ENCODE peak calls at places on chromosome 11, in nine cellular contexts. One of them, this sample, is unnamed.

GRCh38 chr11:33194455-33194854 is 33.2 kb upstream of the CSTF3 start:
- DNase-seq in SK-N-MC: no peak
- DNase-seq in body of pancreas: no peak
- DNase-seq in CD4-positive, alpha-beta T cell: no peak
- DNase-seq in left ventricle myocardium inferior: no peak
- DNase-seq in brain microvascular endothelial cell: no peak
- DNase-seq in RWPE1: no peak
- DNase-seq in lower lobe of right lung: no peak
- DNase-seq in kidney: no peak
- DNase-seq in this sample: no peak

GRCh38 chr11:86383314-86383713 is 8.6 kb downstream of the CCDC81 start:
- DNase-seq in CD4-positive, alpha-beta T cell: no peak
- DNase-seq in left ventricle myocardium inferior: no peak
- DNase-seq in SK-N-MC: no peak
- DNase-seq in RWPE1: no peak
- DNase-seq in kidney: no peak
- DNase-seq in brain microvascular endothelial cell: no peak
- DNase-seq in body of pancreas: no peak
- DNase-seq in lower lobe of right lung: no peak
- DNase-seq in this sample: no peak

GRCh38 chr11:85845052-85845631 is 10.0 kb upstream of the CCDC83 start:
- DNase-seq in SK-N-MC: no peak
- DNase-seq in lower lobe of right lung: no peak
- DNase-seq in body of pancreas: no peak
- DNase-seq in brain microvascular endothelial cell: no peak
- DNase-seq in kidney: no peak
- DNase-seq in CD4-positive, alpha-beta T cell: no peak
- DNase-seq in RWPE1: no peak
- DNase-seq in left ventricle myocardium inferior: no peak
- DNase-seq in this sample: peak

GRCh38 chr11:93969925-93970922 is 50.9 kb upstream of the HEPHL1 start:
- DNase-seq in kidney: no peak
- DNase-seq in CD4-positive, alpha-beta T cell: no peak
- DNase-seq in brain microvascular endothelial cell: no peak
- DNase-seq in SK-N-MC: no peak
- DNase-seq in body of pancreas: no peak
- DNase-seq in RWPE1: no peak
- DNase-seq in lower lobe of right lung: no peak
- DNase-seq in left ventricle myocardium inferior: no peak
- DNase-seq in this sample: no peak

GRCh38 chr11:107696140-107696539 is 15.7 kb downstream of the SLN start:
- DNase-seq in SK-N-MC: no peak
- DNase-seq in lower lobe of right lung: no peak
- DNase-seq in kidney: no peak
- DNase-seq in body of pancreas: no peak
- DNase-seq in RWPE1: peak
- DNase-seq in CD4-positive, alpha-beta T cell: no peak
- DNase-seq in left ventricle myocardium inferior: no peak
- DNase-seq in brain microvascular endothelial cell: peak
- DNase-seq in this sample: peak

GRCh38 chr11:109697140-109697843 is 275.3 kb downstream of the C11orf87 start:
- DNase-seq in SK-N-MC: peak
- DNase-seq in left ventricle myocardium inferior: no peak
- DNase-seq in body of pancreas: peak
- DNase-seq in RWPE1: peak
- DNase-seq in brain microvascular endothelial cell: peak
- DNase-seq in lower lobe of right lung: no peak
- DNase-seq in kidney: no peak
- DNase-seq in CD4-positive, alpha-beta T cell: no peak
- DNase-seq in this sample: no peak

GRCh38 chr11:6002202-6002699 is 4.5 kb downstream of the OR56A4 start:
- DNase-seq in left ventricle myocardium inferior: no peak
- DNase-seq in body of pancreas: no peak
- DNase-seq in lower lobe of right lung: no peak
- DNase-seq in CD4-positive, alpha-beta T cell: no peak
- DNase-seq in brain microvascular endothelial cell: no peak
- DNase-seq in SK-N-MC: no peak
- DNase-seq in RWPE1: no peak
- DNase-seq in kidney: no peak
- DNase-seq in this sample: no peak

GRCh38 chr11:78031629-78032028 is 8.6 kb upstream of the KCTD14 start:
- DNase-seq in left ventricle myocardium inferior: no peak
- DNase-seq in body of pancreas: no peak
- DNase-seq in lower lobe of right lung: no peak
- DNase-seq in kidney: no peak
- DNase-seq in SK-N-MC: no peak
- DNase-seq in CD4-positive, alpha-beta T cell: no peak
- DNase-seq in RWPE1: no peak
- DNase-seq in brain microvascular endothelial cell: no peak
- DNase-seq in this sample: no peak

GRCh38 chr11:84795698-84796097 is 831.4 kb downstream of the DLG2 start:
- DNase-seq in lower lobe of right lung: peak
- DNase-seq in body of pancreas: no peak
- DNase-seq in CD4-positive, alpha-beta T cell: no peak
- DNase-seq in left ventricle myocardium inferior: no peak
- DNase-seq in RWPE1: no peak
- DNase-seq in brain microvascular endothelial cell: no peak
- DNase-seq in kidney: peak
- DNase-seq in SK-N-MC: no peak
- DNase-seq in this sample: no peak

GRCh38 chr11:6321356-6321755 is 1.1 kb upstream of the CAVIN3 start:
- DNase-seq in lower lobe of right lung: no peak
- DNase-seq in kidney: no peak
- DNase-seq in SK-N-MC: no peak
- DNase-seq in left ventricle myocardium inferior: peak
- DNase-seq in brain microvascular endothelial cell: no peak
- DNase-seq in body of pancreas: no peak
- DNase-seq in RWPE1: no peak
- DNase-seq in CD4-positive, alpha-beta T cell: no peak
- DNase-seq in this sample: no peak

GRCh38 chr11:67269401-67270255 is 3.4 kb downstream of the GRK2 start:
- DNase-seq in SK-N-MC: no peak
- DNase-seq in brain microvascular endothelial cell: no peak
- DNase-seq in CD4-positive, alpha-beta T cell: no peak
- DNase-seq in lower lobe of right lung: peak
- DNase-seq in kidney: peak
- DNase-seq in RWPE1: no peak
- DNase-seq in body of pancreas: no peak
- DNase-seq in left ventricle myocardium inferior: no peak
- DNase-seq in this sample: no peak
- H3K27ac ChIP-seq in SK-N-MC: peak
- H3K27ac ChIP-seq in brain microvascular endothelial cell: no peak
- H3K27ac ChIP-seq in CD4-positive, alpha-beta T cell: peak
- H3K27ac ChIP-seq in lower lobe of right lung: peak
- H3K27ac ChIP-seq in kidney: peak
- H3K27ac ChIP-seq in RWPE1: peak
- H3K27ac ChIP-seq in body of pancreas: peak
- H3K27ac ChIP-seq in left ventricle myocardium inferior: peak
- H3K27ac ChIP-seq in this sample: peak

GRCh38 chr11:70434813-70435300 is 36.5 kb downstream of the CTTN start:
- DNase-seq in left ventricle myocardium inferior: no peak
- DNase-seq in RWPE1: no peak
- DNase-seq in lower lobe of right lung: no peak
- DNase-seq in kidney: no peak
- DNase-seq in brain microvascular endothelial cell: no peak
- DNase-seq in body of pancreas: no peak
- DNase-seq in SK-N-MC: no peak
- DNase-seq in CD4-positive, alpha-beta T cell: no peak
- DNase-seq in this sample: no peak

GRCh38 chr11:70436501-70436860 is 38.2 kb downstream of the CTTN start:
- DNase-seq in RWPE1: no peak
- DNase-seq in SK-N-MC: no peak
- DNase-seq in brain microvascular endothelial cell: no peak
- DNase-seq in body of pancreas: no peak
- DNase-seq in CD4-positive, alpha-beta T cell: no peak
- DNase-seq in kidney: no peak
- DNase-seq in left ventricle myocardium inferior: no peak
- DNase-seq in lower lobe of right lung: no peak
- DNase-seq in this sample: no peak

GRCh38 chr11:70435361-70435760 is 37.0 kb downstream of the CTTN start:
- DNase-seq in CD4-positive, alpha-beta T cell: no peak
- DNase-seq in body of pancreas: no peak
- DNase-seq in brain microvascular endothelial cell: no peak
- DNase-seq in left ventricle myocardium inferior: no peak
- DNase-seq in kidney: no peak
- DNase-seq in SK-N-MC: no peak
- DNase-seq in RWPE1: no peak
- DNase-seq in lower lobe of right lung: no peak
- DNase-seq in this sample: no peak

GRCh38 chr11:70437111-70437784 is 38.9 kb downstream of the CTTN start:
- DNase-seq in kidney: no peak
- DNase-seq in body of pancreas: no peak
- DNase-seq in CD4-positive, alpha-beta T cell: no peak
- DNase-seq in brain microvascular endothelial cell: no peak
- DNase-seq in lower lobe of right lung: no peak
- DNase-seq in SK-N-MC: no peak
- DNase-seq in left ventricle myocardium inferior: no peak
- DNase-seq in RWPE1: no peak
- DNase-seq in this sample: no peak

GRCh38 chr11:70435765-70436500 is 37.6 kb downstream of the CTTN start:
- DNase-seq in lower lobe of right lung: no peak
- DNase-seq in kidney: peak
- DNase-seq in CD4-positive, alpha-beta T cell: no peak
- DNase-seq in body of pancreas: no peak
- DNase-seq in left ventricle myocardium inferior: no peak
- DNase-seq in RWPE1: no peak
- DNase-seq in SK-N-MC: no peak
- DNase-seq in brain microvascular endothelial cell: no peak
- DNase-seq in this sample: no peak
- H3K27ac ChIP-seq in lower lobe of right lung: no peak
- H3K27ac ChIP-seq in kidney: no peak
- H3K27ac ChIP-seq in CD4-positive, alpha-beta T cell: no peak
- H3K27ac ChIP-seq in body of pancreas: no peak
- H3K27ac ChIP-seq in left ventricle myocardium inferior: no peak
- H3K27ac ChIP-seq in RWPE1: peak
- H3K27ac ChIP-seq in SK-N-MC: no peak
- H3K27ac ChIP-seq in brain microvascular endothelial cell: no peak
- H3K27ac ChIP-seq in this sample: no peak

GRCh38 chr11:12073436-12073835 is 37.0 kb upstream of the MICAL2 start:
- DNase-seq in SK-N-MC: no peak
- DNase-seq in lower lobe of right lung: no peak
- DNase-seq in body of pancreas: no peak
- DNase-seq in CD4-positive, alpha-beta T cell: no peak
- DNase-seq in kidney: no peak
- DNase-seq in RWPE1: no peak
- DNase-seq in left ventricle myocardium inferior: no peak
- DNase-seq in brain microvascular endothelial cell: no peak
- DNase-seq in this sample: no peak

GRCh38 chr11:12076840-12077534 is 33.4 kb upstream of the MICAL2 start:
- DNase-seq in RWPE1: no peak
- DNase-seq in body of pancreas: no peak
- DNase-seq in brain microvascular endothelial cell: no peak
- DNase-seq in left ventricle myocardium inferior: no peak
- DNase-seq in CD4-positive, alpha-beta T cell: no peak
- DNase-seq in SK-N-MC: no peak
- DNase-seq in kidney: no peak
- DNase-seq in lower lobe of right lung: no peak
- DNase-seq in this sample: no peak

GRCh38 chr11:12074529-12075195 is 35.7 kb upstream of the MICAL2 start:
- DNase-seq in brain microvascular endothelial cell: no peak
- DNase-seq in left ventricle myocardium inferior: no peak
- DNase-seq in CD4-positive, alpha-beta T cell: no peak
- DNase-seq in RWPE1: no peak
- DNase-seq in body of pancreas: no peak
- DNase-seq in lower lobe of right lung: no peak
- DNase-seq in kidney: no peak
- DNase-seq in SK-N-MC: no peak
- DNase-seq in this sample: no peak

GRCh38 chr11:12075822-12076821 is 34.3 kb upstream of the MICAL2 start:
- DNase-seq in body of pancreas: peak
- DNase-seq in lower lobe of right lung: no peak
- DNase-seq in brain microvascular endothelial cell: peak
- DNase-seq in SK-N-MC: no peak
- DNase-seq in RWPE1: peak
- DNase-seq in CD4-positive, alpha-beta T cell: no peak
- DNase-seq in kidney: peak
- DNase-seq in left ventricle myocardium inferior: no peak
- DNase-seq in this sample: peak

GRCh38 chr11:12075291-12075690 is 35.1 kb upstream of the MICAL2 start:
- DNase-seq in CD4-positive, alpha-beta T cell: no peak
- DNase-seq in left ventricle myocardium inferior: no peak
- DNase-seq in kidney: no peak
- DNase-seq in RWPE1: no peak
- DNase-seq in body of pancreas: no peak
- DNase-seq in lower lobe of right lung: no peak
- DNase-seq in brain microvascular endothelial cell: no peak
- DNase-seq in SK-N-MC: no peak
- DNase-seq in this sample: no peak
- H3K27ac ChIP-seq in CD4-positive, alpha-beta T cell: no peak
- H3K27ac ChIP-seq in left ventricle myocardium inferior: no peak
- H3K27ac ChIP-seq in kidney: no peak
- H3K27ac ChIP-seq in RWPE1: peak
- H3K27ac ChIP-seq in body of pancreas: no peak
- H3K27ac ChIP-seq in lower lobe of right lung: no peak
- H3K27ac ChIP-seq in brain microvascular endothelial cell: peak
- H3K27ac ChIP-seq in SK-N-MC: no peak
- H3K27ac ChIP-seq in this sample: peak

GRCh38 chr11:126371595-126371994 is 16.1 kb downstream of the ST3GAL4 start:
- DNase-seq in lower lobe of right lung: no peak
- DNase-seq in left ventricle myocardium inferior: peak
- DNase-seq in RWPE1: no peak
- DNase-seq in SK-N-MC: no peak
- DNase-seq in kidney: no peak
- DNase-seq in body of pancreas: no peak
- DNase-seq in CD4-positive, alpha-beta T cell: no peak
- DNase-seq in brain microvascular endothelial cell: no peak
- DNase-seq in this sample: no peak

GRCh38 chr11:126380909-126381308 is 25.4 kb downstream of the ST3GAL4 start:
- DNase-seq in RWPE1: no peak
- DNase-seq in kidney: no peak
- DNase-seq in SK-N-MC: no peak
- DNase-seq in lower lobe of right lung: no peak
- DNase-seq in left ventricle myocardium inferior: no peak
- DNase-seq in CD4-positive, alpha-beta T cell: no peak
- DNase-seq in brain microvascular endothelial cell: no peak
- DNase-seq in body of pancreas: no peak
- DNase-seq in this sample: no peak

GRCh38 chr11:126370016-126370415 is 14.5 kb downstream of the ST3GAL4 start:
- DNase-seq in left ventricle myocardium inferior: no peak
- DNase-seq in kidney: no peak
- DNase-seq in CD4-positive, alpha-beta T cell: no peak
- DNase-seq in SK-N-MC: peak
- DNase-seq in lower lobe of right lung: no peak
- DNase-seq in brain microvascular endothelial cell: no peak
- DNase-seq in body of pancreas: no peak
- DNase-seq in RWPE1: no peak
- DNase-seq in this sample: no peak

GRCh38 chr11:126378763-126379162 is 23.3 kb downstream of the ST3GAL4 start:
- DNase-seq in SK-N-MC: no peak
- DNase-seq in CD4-positive, alpha-beta T cell: no peak
- DNase-seq in lower lobe of right lung: no peak
- DNase-seq in kidney: no peak
- DNase-seq in body of pancreas: no peak
- DNase-seq in RWPE1: no peak
- DNase-seq in brain microvascular endothelial cell: peak
- DNase-seq in left ventricle myocardium inferior: peak
- DNase-seq in this sample: no peak

GRCh38 chr11:126375726-126376125 is 20.2 kb downstream of the ST3GAL4 start:
- DNase-seq in lower lobe of right lung: no peak
- DNase-seq in SK-N-MC: no peak
- DNase-seq in brain microvascular endothelial cell: no peak
- DNase-seq in body of pancreas: no peak
- DNase-seq in CD4-positive, alpha-beta T cell: no peak
- DNase-seq in left ventricle myocardium inferior: no peak
- DNase-seq in kidney: no peak
- DNase-seq in RWPE1: peak
- DNase-seq in this sample: peak
- H3K27ac ChIP-seq in lower lobe of right lung: no peak
- H3K27ac ChIP-seq in SK-N-MC: peak
- H3K27ac ChIP-seq in brain microvascular endothelial cell: no peak
- H3K27ac ChIP-seq in body of pancreas: no peak
- H3K27ac ChIP-seq in CD4-positive, alpha-beta T cell: no peak
- H3K27ac ChIP-seq in left ventricle myocardium inferior: peak
- H3K27ac ChIP-seq in kidney: no peak
- H3K27ac ChIP-seq in RWPE1: peak
- H3K27ac ChIP-seq in this sample: no peak

This sample was measured in epithelial cell of prostate.